ENCODE peak calls at places on chromosomes 3 and 15, in six cellular contexts. Q, I, Z, P, B and D are unnamed samples.

GRCh38 chr3:134378384-134378783 is 4.1 kb upstream of the AMOTL2 start:
- DNase-seq in Q (no peak), I (no peak), Z (peak; percentile 20), P (peak; percentile 28), B (peak; percentile 62), D (peak; percentile 70)

GRCh38 chr3:21062724-21063436 is 688.1 kb downstream of the ZNF385D start:
- DNase-seq in Q (no peak), I (no peak), Z (no peak), P (no peak), B (peak; percentile 42), D (no peak)

GRCh38 chr3:196585044-196585757 is 16.7 kb downstream of the FBXO45 start:
- DNase-seq in Q (no peak), I (no peak), Z (no peak), P (no peak), B (no peak), D (no peak)

GRCh38 chr15:73947651-73948050 is 21.4 kb downstream of the LOXL1 start:
- DNase-seq in Q (no peak), I (no peak), Z (no peak), P (no peak), B (no peak), D (no peak)

GRCh38 chr3:100437879-100438622 is 36.7 kb downstream of the LNP1 start:
- DNase-seq in Q (no peak), I (no peak), Z (no peak), P (no peak), B (no peak), D (no peak)

GRCh38 chr3:31695280-31696008 is 162.7 kb downstream of the STT3B start:
- DNase-seq in Q (no peak), I (no peak), Z (no peak), P (no peak), B (no peak), D (peak; percentile 38)

GRCh38 chr3:69094467-69095205 is 9.9 kb downstream of the ARL6IP5 start:
- DNase-seq in Q (no peak), I (no peak), Z (no peak), P (no peak), B (no peak), D (peak; percentile 41)

GRCh38 chr15:68503791-68504720 is 72.1 kb upstream of the ITGA11 start:
- DNase-seq in Q (no peak), I (no peak), Z (no peak), P (no peak), B (peak; percentile 28), D (no peak)

GRCh38 chr3:195081242-195081963 is 189.6 kb downstream of the XXYLT1 start:
- DNase-seq in Q (no peak), I (no peak), Z (no peak), P (no peak), B (peak; percentile 82), D (peak; percentile 22)

GRCh38 chr3:52847726-52848125 is 12.9 kb upstream of the MUSTN1 start:
- DNase-seq in Q (no peak), I (no peak), Z (no peak), P (no peak), B (no peak), D (no peak)

GRCh38 chr3:188360364-188360881 is 206.5 kb downstream of the LPP start:
- DNase-seq in Q (no peak), I (no peak), Z (no peak), P (no peak), B (peak; percentile 44), D (no peak)

GRCh38 chr3:59880717-59881116 is 830.9 kb upstream of the CFAP20DC start:
- DNase-seq in Q (no peak), I (no peak), Z (no peak), P (no peak), B (no peak), D (no peak)

GRCh38 chr3:197468866-197469382 is 86.8 kb downstream of the BDH1 start:
- DNase-seq in Q (no peak), I (no peak), Z (no peak), P (no peak), B (peak; percentile 34), D (no peak)

GRCh38 chr3:143000525-143000924 is 845 bp upstream of the U2SURP start:
- DNase-seq in Q (no peak), I (no peak), Z (no peak), P (no peak), B (peak; percentile 33), D (no peak)

GRCh38 chr3:72255736-72256559 is 471.0 kb upstream of the PROK2 start:
- DNase-seq in Q (no peak), I (no peak), Z (peak; percentile 27), P (peak; percentile 32), B (peak; percentile 74), D (peak; percentile 41)

GRCh38 chr3:196518999-196519737 is 4.0 kb upstream of the SMCO1 start:
- DNase-seq in Q (peak; percentile 38), I (no peak), Z (no peak), P (no peak), B (peak; percentile 83), D (peak; percentile 79)

GRCh38 chr15:35630985-35631384 is 85.0 kb upstream of the DPH6 start:
- DNase-seq in Q (no peak), I (no peak), Z (no peak), P (no peak), B (no peak), D (no peak)

GRCh38 chr3:191952609-191953008 is 491.6 kb downstream of the PYDC2 start:
- DNase-seq in Q (no peak), I (no peak), Z (no peak), P (no peak), B (no peak), D (no peak)

GRCh38 chr3:12962292-12962691 is 110.9 kb downstream of the IQSEC1 start:
- DNase-seq in Q (no peak), I (no peak), Z (no peak), P (no peak), B (no peak), D (no peak)

GRCh38 chr3:15892828-15893227 is 95.0 kb upstream of the ANKRD28 start:
- DNase-seq in Q (no peak), I (no peak), Z (no peak), P (no peak), B (no peak), D (no peak)

GRCh38 chr3:38019658-38020341 is 9.6 kb downstream of the PLCD1 start:
- DNase-seq in Q (no peak), I (no peak), Z (no peak), P (no peak), B (no peak), D (no peak)

GRCh38 chr15:58491151-58491473 is 59.3 kb downstream of the LIPC start:
- DNase-seq in Q (no peak), I (no peak), Z (no peak), P (no peak), B (no peak), D (no peak)

GRCh38 chr3:70184105-70184504 is 128.3 kb downstream of the MDFIC2 start:
- DNase-seq in Q (no peak), I (no peak), Z (no peak), P (no peak), B (no peak), D (no peak)

GRCh38 chr3:50100956-50101845 is 12.5 kb downstream of the RBM5 start:
- DNase-seq in Q (no peak), I (no peak), Z (no peak), P (no peak), B (no peak), D (no peak)